ENCODE peak calls at places on chromosomes 16 and 17, in seven cellular contexts. T, D, F, I, S, N and Z are unnamed samples.

GRCh38 chr16:9160551-9160911 is 69.1 kb downstream of the HAPSTR1 start:
- DNase-seq in T (no peak), D (no peak), F (no peak), I (no peak), S (no peak), N (no peak), Z (no peak)

GRCh38 chr16:22369221-22369811 is 5.1 kb downstream of the CDR2 start:
- DNase-seq in T (peak), D (no peak), F (peak), I (no peak), S (peak), N (no peak), Z (peak)

GRCh38 chr16:81678326-81679095 is 100.6 kb upstream of the PLCG2 start:
- DNase-seq in T (no peak), D (no peak), F (no peak), I (no peak), S (no peak), N (no peak), Z (no peak)

GRCh38 chr17:78616946-78617345 is 39.8 kb upstream of the DNAH17 start:
- DNase-seq in T (no peak), D (no peak), F (no peak), I (no peak), S (no peak), N (no peak), Z (no peak)

GRCh38 chr16:6483634-6484033 is 849.0 kb upstream of the RBFOX1 start:
- DNase-seq in T (no peak), D (no peak), F (no peak), I (peak), S (no peak), N (peak), Z (no peak)

GRCh38 chr16:31079342-31079944 is 5.2 kb downstream of the ZNF646 start:
- DNase-seq in T (no peak), D (peak), F (no peak), I (no peak), S (no peak), N (no peak), Z (no peak)

GRCh38 chr17:42049834-42050359 is 504 bp downstream of the C17orf113 start:
- DNase-seq in T (peak), D (no peak), F (no peak), I (no peak), S (no peak), N (no peak), Z (no peak)

GRCh38 chr17:19305261-19305660 is 57.3 kb downstream of the B9D1 start:
- DNase-seq in T (peak), D (no peak), F (peak), I (no peak), S (no peak), N (no peak), Z (no peak)

GRCh38 chr16:70589998-70590471 is 56.3 kb upstream of the IL34 start:
- DNase-seq in T (no peak), D (no peak), F (no peak), I (no peak), S (no peak), N (no peak), Z (peak)

GRCh38 chr17:37315601-37316000 is 60.2 kb upstream of the C17orf78 start:
- DNase-seq in T (no peak), D (no peak), F (no peak), I (no peak), S (no peak), N (no peak), Z (no peak)

GRCh38 chr16:23016372-23016771 is 132.9 kb downstream of the USP31 start:
- DNase-seq in T (no peak), D (no peak), F (no peak), I (no peak), S (no peak), N (no peak), Z (no peak)

GRCh38 chr17:18258356-18259038 is at the start of gene FLII:
- DNase-seq in T (peak), D (peak), F (peak), I (peak), S (peak), N (peak), Z (no peak)

GRCh38 chr17:55320594-55321506 is 56.1 kb downstream of the HLF start:
- DNase-seq in T (no peak), D (no peak), F (no peak), I (peak), S (no peak), N (no peak), Z (no peak)

GRCh38 chr17:80035937-80036714 is at the start of gene CCDC40:
- DNase-seq in T (peak), D (peak), F (peak), I (peak), S (no peak), N (peak), Z (peak)

GRCh38 chr17:47946929-47947397 is 5.6 kb downstream of the PNPO start:
- DNase-seq in T (peak), D (peak), F (peak), I (peak), S (peak), N (peak), Z (peak)

GRCh38 chr17:83119987-83120864 is 40.8 kb downstream of the METRNL start:
- DNase-seq in T (peak), D (peak), F (peak), I (no peak), S (peak), N (no peak), Z (no peak)

GRCh38 chr17:28810437-28810836 is 32.2 kb downstream of the FAM222B start:
- DNase-seq in T (no peak), D (no peak), F (no peak), I (no peak), S (no peak), N (no peak), Z (no peak)

GRCh38 chr17:75819116-75819515 is 25.1 kb downstream of the UNC13D start:
- DNase-seq in T (no peak), D (no peak), F (no peak), I (no peak), S (peak), N (no peak), Z (no peak)

GRCh38 chr16:4550587-4550986 is 5.6 kb upstream of the C16orf96 start:
- DNase-seq in T (no peak), D (no peak), F (no peak), I (no peak), S (no peak), N (no peak), Z (no peak)

GRCh38 chr16:48565752-48566151 is 44.2 kb downstream of the N4BP1 start:
- DNase-seq in T (no peak), D (no peak), F (no peak), I (no peak), S (no peak), N (no peak), Z (no peak)